ENCODE peak calls at places on chromosomes 6 and 20, in ten cellular contexts. G, V, P, B, C, A, Y, L, W and I are unnamed samples. For H3K9me3, the result is how much of the 10 kb centered on the place peaks cover.

GRCh38 chr6:137362878-137363804 is 131.1 kb downstream of the OLIG3 start:
- DNase-seq in P (no peak), W (no peak), V (no peak), L (no peak), B (no peak), G (no peak), A (no peak), Y (no peak), C (no peak), I (no peak)

GRCh38 chr20:23349338-23350006 is 1.1 kb upstream of the NXT1 start:
- DNase-seq in A (peak), Y (no peak), C (no peak), L (no peak), G (no peak), W (peak), P (no peak), B (peak), V (no peak), I (no peak)

GRCh38 chr6:25084508-25084833 is 148.7 kb upstream of the RIPOR2 start:
- DNase-seq in B (no peak), G (no peak), P (no peak), C (no peak), Y (no peak), W (no peak), L (no peak), V (no peak), A (no peak), I (no peak)

GRCh38 chr6:26284537-26285142 is 80.4 kb upstream of the BTN3A2 start:
- DNase-seq in W (no peak), V (peak), G (no peak), Y (peak), B (peak), P (peak), C (peak), L (peak), A (peak), I (peak)

GRCh38 chr20:15528386-15529111 is 1044.7 kb downstream of the KIF16B start:
- DNase-seq in Y (no peak), B (no peak), C (no peak), W (no peak), G (no peak), P (no peak), V (peak), L (peak), A (no peak), I (no peak)

GRCh38 chr6:158185729-158186456 is 17.7 kb downstream of the GTF2H5 start:
- DNase-seq in B (no peak), V (no peak), W (no peak), A (no peak), L (no peak), C (no peak), G (no peak), Y (no peak), P (no peak), I (no peak)

GRCh38 chr6:75735491-75736186 is 13.4 kb upstream of the MYO6 start:
- DNase-seq in C (no peak), W (peak), V (no peak), Y (no peak), L (peak), A (no peak), B (no peak), G (no peak), P (peak), I (no peak)

GRCh38 chr20:63873477-63873971 is 8.5 kb downstream of the TPD52L2 start:
- DNase-seq in V (no peak), Y (no peak), G (no peak), L (no peak), A (no peak), W (no peak), B (no peak), P (no peak), C (peak), I (peak)

GRCh38 chr6:110217255-110217654 is 37.0 kb downstream of the CDC40 start:
- DNase-seq in A (no peak), Y (no peak), W (no peak), B (no peak), L (no peak), V (no peak), G (no peak), C (no peak), P (no peak), I (no peak)

GRCh38 chr6:43970913-43971775 is 156.1 kb downstream of the MRPL14 start:
- DNase-seq in Y (peak), W (no peak), L (no peak), A (no peak), P (no peak), C (peak), V (no peak), G (no peak), B (peak), I (peak)

GRCh38 chr6:52595796-52596130 is 18.9 kb upstream of the TRAM2 start:
- DNase-seq in L (no peak), Y (no peak), B (no peak), C (no peak), V (no peak), P (no peak), G (no peak), W (no peak), A (no peak), I (no peak)

GRCh38 chr20:25223179-25223661 is 24.7 kb upstream of the PYGB start:
- DNase-seq in V (no peak), L (peak), C (no peak), W (peak), Y (no peak), B (peak), A (no peak), P (no peak), G (no peak), I (no peak)

GRCh38 chr20:56465997-56466396 is 2.4 kb upstream of the RTF2 start:
- DNase-seq in P (no peak), G (no peak), Y (no peak), C (no peak), W (no peak), B (no peak), A (no peak), V (no peak), L (no peak), I (no peak)

GRCh38 chr6:80234411-80234810 is 127.9 kb downstream of the BCKDHB start:
- DNase-seq in C (no peak), G (no peak), W (no peak), Y (no peak), V (no peak), A (no peak), L (no peak), P (no peak), B (no peak), I (no peak)

GRCh38 chr6:129605095-129605494 is 104.9 kb downstream of the ARHGAP18 start:
- DNase-seq in L (no peak), W (no peak), G (no peak), A (no peak), B (no peak), Y (no peak), V (no peak), P (no peak), C (no peak), I (no peak)

GRCh38 chr20:9185511-9185910 is 116.6 kb downstream of the PLCB4 start:
- DNase-seq in W (no peak), V (no peak), Y (no peak), P (no peak), A (no peak), G (no peak), C (no peak), B (no peak), L (no peak), I (no peak)

DNA sequence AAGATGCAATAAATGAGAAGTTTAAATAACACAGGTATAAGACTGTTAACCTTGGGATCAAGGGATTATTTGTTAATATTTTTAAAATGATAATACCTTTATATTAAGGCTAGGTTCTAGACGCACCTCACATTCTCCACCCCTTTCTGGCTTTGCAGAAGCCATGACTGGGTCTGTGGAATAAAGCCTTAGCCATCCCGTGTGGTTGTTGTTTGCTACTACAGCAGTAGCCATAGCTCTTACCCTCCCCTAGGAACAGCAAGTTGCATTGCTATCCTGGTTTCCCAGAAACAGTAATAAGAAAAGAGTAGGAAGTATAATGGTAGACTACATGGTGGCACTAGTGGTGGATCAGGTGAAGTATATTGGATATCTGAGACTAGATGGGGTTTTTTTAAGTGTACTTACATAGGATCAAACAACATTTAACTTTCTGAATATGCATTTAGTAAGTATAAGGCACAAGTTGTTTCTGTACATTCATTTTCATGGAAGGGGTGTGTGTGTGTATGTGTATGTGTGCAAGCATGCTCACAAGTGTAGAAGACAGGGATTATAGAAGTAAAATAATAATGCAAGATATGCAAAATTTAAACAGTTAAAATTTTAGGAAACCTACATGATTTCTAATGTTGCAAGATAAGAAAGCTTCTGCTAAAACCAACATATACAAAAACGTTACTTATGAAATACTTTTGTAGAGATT is 384.2 kb downstream of the PRKN start:
- DNase-seq in G (no peak), Y (no peak), C (no peak), A (no peak), P (no peak), L (no peak), W (no peak), V (no peak), B (no peak), I (no peak)
- TF ChIP-seq CTCF in G (no peak), Y (no peak), C (no peak), A (no peak), P (no peak), L (no peak), W (no peak), V (no peak), B (no peak), I (no peak)

DNA sequence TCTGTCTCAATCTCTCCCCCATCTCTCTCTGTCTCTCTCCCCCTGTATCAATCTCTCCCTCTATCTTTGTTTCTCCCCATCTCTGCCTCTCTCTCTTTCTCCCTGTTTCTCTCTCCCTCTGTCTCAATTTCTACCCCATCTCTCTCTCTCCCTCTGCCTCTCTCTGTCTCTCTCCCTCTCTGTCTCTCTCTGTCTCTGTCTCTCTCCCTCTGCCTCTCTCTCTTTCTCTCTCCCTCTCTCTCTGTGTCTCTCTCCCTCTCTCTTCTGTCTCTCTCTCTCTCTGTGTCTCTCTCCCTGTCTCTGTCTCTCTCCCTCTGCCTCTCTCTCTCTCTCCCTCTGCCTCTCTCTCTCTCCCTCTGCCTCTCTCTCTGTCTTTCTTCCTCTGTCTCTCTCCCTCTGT is 62.6 kb downstream of the DACT2 start:
- DNase-seq in C (no peak), W (no peak), V (no peak), G (no peak), Y (no peak), P (no peak), B (no peak), L (no peak), A (no peak), I (no peak)
- H3K9me3 ChIP-seq in C (under half), W (under half), V (under half), G (under half), Y (under half), P (under half), B (under half), L (under half), A (under half), I (under half)

GRCh38 chr6:33584700-33585402 is 4.8 kb upstream of the BAK1 start:
- DNase-seq in P (no peak), L (no peak), C (no peak), B (no peak), W (no peak), A (no peak), Y (no peak), V (no peak), G (no peak), I (no peak)
- H3K27ac ChIP-seq in P (peak), L (no peak), C (no peak), B (no peak), W (peak), A (no peak), Y (no peak), V (no peak), G (no peak), I (no peak)

GRCh38 chr6:88164061-88164460 is 2.1 kb downstream of the CNR1 start:
- DNase-seq in G (no peak), B (no peak), W (no peak), Y (no peak), C (no peak), P (no peak), L (no peak), V (no peak), A (no peak), I (no peak)
- TF ChIP-seq CTCF in G (no peak), B (no peak), W (no peak), Y (no peak), C (no peak), P (no peak), L (no peak), V (no peak), A (no peak), I (no peak)

GRCh38 chr20:20273281-20273680 is 94.6 kb upstream of the INSM1 start:
- DNase-seq in Y (no peak), A (no peak), P (no peak), C (no peak), V (no peak), W (no peak), B (no peak), G (no peak), L (no peak), I (no peak)
- H3K9me3 ChIP-seq in Y (under half), A (under half), P (under half), C (under half), V (under half), W (under half), B (under half), G (under half), L (under half), I (under half)